ENCODE peak calls at places on chromosomes 3 and 15, in six cellular contexts. D is mesenchymal stem cell, R is tibial artery, T is G401, J is NCI-H1105, X is foreskin fibroblast. E is an unnamed sample.

GRCh38 chr15:42576040-42576594 is 711 bp downstream of the STARD9 start:
- DNase-seq in D (no peak), X (no peak), T (no peak), R (no peak), J (no peak), E (no peak)

GRCh38 chr3:194296448-194296831 is 54.7 kb downstream of the CPN2 start:
- DNase-seq in R (peak), J (no peak), X (peak), D (peak), T (no peak), E (peak)

GRCh38 chr3:96931491-96931890 is 117.1 kb downstream of the EPHA6 start:
- DNase-seq in J (no peak), T (no peak), D (no peak), R (no peak), X (no peak), E (no peak)

GRCh38 chr3:143002083-143002712 is 828 bp downstream of the U2SURP start:
- DNase-seq in J (no peak), T (no peak), X (peak), R (no peak), D (peak), E (peak)

GRCh38 chr15:31245135-31245689 is 81.4 kb upstream of the KLF13 start:
- DNase-seq in T (no peak), R (no peak), X (no peak), J (no peak), D (no peak), E (no peak)

GRCh38 chr3:16801698-16802097 is 83.1 kb upstream of the PLCL2 start:
- DNase-seq in X (peak), R (no peak), T (peak), D (no peak), J (no peak), E (peak)

GRCh38 chr3:87900061-87900460 is 158.7 kb downstream of the CGGBP1 start:
- DNase-seq in R (no peak), T (no peak), D (no peak), X (no peak), J (no peak), E (no peak)

GRCh38 chr15:79930509-79930908 is 33.7 kb upstream of the MTHFS start:
- DNase-seq in R (no peak), J (no peak), X (no peak), T (no peak), D (no peak), E (no peak)

GRCh38 chr15:81302605-81303204 is 21.2 kb downstream of the STARD5 start:
- DNase-seq in X (no peak), T (no peak), R (peak), D (no peak), J (no peak), E (no peak)

GRCh38 chr3:64008487-64008886 is 14.8 kb downstream of the PSMD6 start:
- DNase-seq in D (no peak), X (no peak), J (no peak), T (no peak), R (no peak), E (no peak)

GRCh38 chr15:91965501-91966180 is 112.1 kb downstream of the SLCO3A1 start:
- DNase-seq in X (peak), T (peak), R (peak), J (no peak), D (no peak), E (peak)

GRCh38 chr3:48847586-48848423 is at the start of gene PRKAR2A:
- DNase-seq in R (peak), J (peak), X (peak), D (peak), T (peak), E (peak)

GRCh38 chr15:40106203-40107161 is 2.2 kb downstream of the BMF start:
- DNase-seq in D (peak), X (peak), J (peak), R (peak), T (peak), E (no peak)

GRCh38 chr3:157098121-157098822 is 61.7 kb downstream of the CCNL1 start:
- DNase-seq in R (no peak), J (no peak), T (no peak), D (no peak), X (no peak), E (peak)

GRCh38 chr3:139476348-139476747 is at the start of gene RBP2:
- DNase-seq in R (no peak), J (no peak), T (no peak), X (no peak), D (no peak), E (no peak)